ENCODE peak calls at places on chromosome 2, in seven cellular contexts. One of them, this sample, is unnamed.

GRCh38 chr2:223779877-223780276 is 57.5 kb downstream of the AP1S3 start:
- DNase-seq in neural progenitor cell: peak; percentile 52
- DNase-seq in GM23338: peak; percentile 92
- DNase-seq in HCT116: peak; percentile 60
- DNase-seq in hepatocyte: peak; percentile 45
- DNase-seq in GM23248: peak; percentile 53
- DNase-seq in SK-N-SH: peak; percentile 52
- DNase-seq in this sample: peak; percentile 81

GRCh38 chr2:10477443-10478297 is 29.5 kb upstream of the ODC1 start:
- DNase-seq in neural progenitor cell: peak; percentile 30
- DNase-seq in GM23338: no peak
- DNase-seq in HCT116: no peak
- DNase-seq in hepatocyte: no peak
- DNase-seq in GM23248: no peak
- DNase-seq in SK-N-SH: no peak
- DNase-seq in this sample: no peak

GRCh38 chr2:144509548-144510205 is 10.2 kb downstream of the ZEB2 start:
- DNase-seq in neural progenitor cell: no peak
- DNase-seq in GM23338: peak; percentile 25
- DNase-seq in HCT116: no peak
- DNase-seq in hepatocyte: no peak
- DNase-seq in GM23248: peak; percentile 50
- DNase-seq in SK-N-SH: no peak
- DNase-seq in this sample: no peak

GRCh38 chr2:221124542-221125235 is 447.4 kb downstream of the EPHA4 start:
- DNase-seq in neural progenitor cell: no peak
- DNase-seq in GM23338: peak; percentile 38
- DNase-seq in HCT116: no peak
- DNase-seq in hepatocyte: no peak
- DNase-seq in GM23248: peak; percentile 52
- DNase-seq in SK-N-SH: no peak
- DNase-seq in this sample: no peak

GRCh38 chr2:12501469-12502147 is 215.1 kb upstream of the TRIB2 start:
- DNase-seq in neural progenitor cell: no peak
- DNase-seq in GM23338: no peak
- DNase-seq in HCT116: no peak
- DNase-seq in hepatocyte: no peak
- DNase-seq in GM23248: peak; percentile 25
- DNase-seq in SK-N-SH: no peak
- DNase-seq in this sample: no peak

GRCh38 chr2:43943323-43943722 is 52.5 kb downstream of the LRPPRC start:
- DNase-seq in neural progenitor cell: no peak
- DNase-seq in GM23338: peak; percentile 19
- DNase-seq in HCT116: no peak
- DNase-seq in hepatocyte: no peak
- DNase-seq in GM23248: no peak
- DNase-seq in SK-N-SH: no peak
- DNase-seq in this sample: no peak

GRCh38 chr2:30368258-30368657 is 78.8 kb upstream of the LCLAT1 start:
- DNase-seq in neural progenitor cell: no peak
- DNase-seq in GM23338: no peak
- DNase-seq in HCT116: no peak
- DNase-seq in hepatocyte: no peak
- DNase-seq in GM23248: peak; percentile 85
- DNase-seq in SK-N-SH: no peak
- DNase-seq in this sample: no peak

GRCh38 chr2:71614976-71615768 is 161.8 kb downstream of the DYSF start:
- DNase-seq in neural progenitor cell: no peak
- DNase-seq in GM23338: no peak
- DNase-seq in HCT116: no peak
- DNase-seq in hepatocyte: peak; percentile 29
- DNase-seq in GM23248: peak; percentile 81
- DNase-seq in SK-N-SH: peak; percentile 21
- DNase-seq in this sample: no peak

GRCh38 chr2:45009303-45009927 is at the start of gene SIX2:
- DNase-seq in neural progenitor cell: peak; percentile 99
- DNase-seq in GM23338: peak; percentile 98
- DNase-seq in HCT116: peak; percentile 85
- DNase-seq in hepatocyte: peak; percentile 93
- DNase-seq in GM23248: peak; percentile 93
- DNase-seq in SK-N-SH: peak; percentile 99
- DNase-seq in this sample: no peak

GRCh38 chr2:116487336-116487735 is 1327.2 kb upstream of the DDX18 start:
- DNase-seq in neural progenitor cell: no peak
- DNase-seq in GM23338: no peak
- DNase-seq in HCT116: no peak
- DNase-seq in hepatocyte: no peak
- DNase-seq in GM23248: no peak
- DNase-seq in SK-N-SH: no peak
- DNase-seq in this sample: no peak

GRCh38 chr2:23107341-23107941 is 277.5 kb upstream of the KLHL29 start:
- DNase-seq in neural progenitor cell: no peak
- DNase-seq in GM23338: no peak
- DNase-seq in HCT116: no peak
- DNase-seq in hepatocyte: no peak
- DNase-seq in GM23248: no peak
- DNase-seq in SK-N-SH: peak; percentile 63
- DNase-seq in this sample: no peak

GRCh38 chr2:84906900-84907714 is 1.7 kb downstream of the TMSB10 start:
- DNase-seq in neural progenitor cell: peak; percentile 75
- DNase-seq in GM23338: peak; percentile 84
- DNase-seq in HCT116: peak; percentile 83
- DNase-seq in hepatocyte: peak; percentile 64
- DNase-seq in GM23248: peak; percentile 91
- DNase-seq in SK-N-SH: peak; percentile 70
- DNase-seq in this sample: peak; percentile 74

GRCh38 chr2:33728106-33728505 is 129.0 kb upstream of the FAM98A start:
- DNase-seq in neural progenitor cell: no peak
- DNase-seq in GM23338: no peak
- DNase-seq in HCT116: no peak
- DNase-seq in hepatocyte: no peak
- DNase-seq in GM23248: no peak
- DNase-seq in SK-N-SH: no peak
- DNase-seq in this sample: no peak

GRCh38 chr2:113848758-113849460 is 41.0 kb upstream of the ACTR3 start:
- DNase-seq in neural progenitor cell: no peak
- DNase-seq in GM23338: no peak
- DNase-seq in HCT116: peak; percentile 13
- DNase-seq in hepatocyte: peak; percentile 43
- DNase-seq in GM23248: peak; percentile 87
- DNase-seq in SK-N-SH: no peak
- DNase-seq in this sample: no peak

GRCh38 chr2:234422895-234423505 is 73.9 kb downstream of the ARL4C start:
- DNase-seq in neural progenitor cell: no peak
- DNase-seq in GM23338: no peak
- DNase-seq in HCT116: no peak
- DNase-seq in hepatocyte: no peak
- DNase-seq in GM23248: no peak
- DNase-seq in SK-N-SH: no peak
- DNase-seq in this sample: peak; percentile 67

DNA sequence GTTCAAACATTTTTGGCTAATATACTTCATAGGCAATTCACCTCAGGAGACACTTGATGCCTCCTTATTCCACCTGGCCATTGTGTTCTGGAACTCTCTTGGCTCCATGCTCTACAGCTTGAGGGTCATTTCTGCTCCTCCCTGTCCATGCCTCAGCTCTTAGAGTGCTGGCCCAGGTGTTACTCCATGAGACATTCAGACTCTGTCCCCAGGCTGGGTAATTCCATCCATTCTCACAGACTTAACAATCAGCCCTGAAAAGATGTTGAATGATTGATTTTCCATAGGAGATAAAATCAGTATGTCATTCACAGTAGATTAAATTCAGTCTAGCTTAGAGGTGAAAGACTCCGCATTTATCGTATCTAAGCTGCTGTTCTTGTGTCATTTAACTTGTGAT is 168.6 kb upstream of the CWC22 start:
- DNase-seq in neural progenitor cell: no peak
- DNase-seq in GM23338: no peak
- DNase-seq in HCT116: no peak
- DNase-seq in hepatocyte: no peak
- DNase-seq in GM23248: no peak
- DNase-seq in SK-N-SH: no peak
- DNase-seq in this sample: no peak
- TF ChIP-seq EZH2phosphoT487 in neural progenitor cell: no peak
- TF ChIP-seq EZH2phosphoT487 in GM23338: no peak
- TF ChIP-seq EZH2phosphoT487 in HCT116: no peak
- TF ChIP-seq EZH2phosphoT487 in hepatocyte: no peak
- TF ChIP-seq EZH2phosphoT487 in GM23248: no peak
- TF ChIP-seq EZH2phosphoT487 in SK-N-SH: no peak
- TF ChIP-seq EZH2phosphoT487 in this sample: no peak

GRCh38 chr2:64221935-64222334 is 77.7 kb upstream of the PELI1 start:
- DNase-seq in neural progenitor cell: no peak
- DNase-seq in GM23338: no peak
- DNase-seq in HCT116: no peak
- DNase-seq in hepatocyte: no peak
- DNase-seq in GM23248: no peak
- DNase-seq in SK-N-SH: no peak
- DNase-seq in this sample: no peak
- TF ChIP-seq EZH2phosphoT487 in neural progenitor cell: no peak
- TF ChIP-seq EZH2phosphoT487 in GM23338: no peak
- TF ChIP-seq EZH2phosphoT487 in HCT116: no peak
- TF ChIP-seq EZH2phosphoT487 in hepatocyte: no peak
- TF ChIP-seq EZH2phosphoT487 in GM23248: no peak
- TF ChIP-seq EZH2phosphoT487 in SK-N-SH: no peak
- TF ChIP-seq EZH2phosphoT487 in this sample: no peak

GRCh38 chr2:161576421-161576820 is 47.8 kb upstream of the SLC4A10 start:
- DNase-seq in neural progenitor cell: peak; percentile 45
- DNase-seq in GM23338: peak; percentile 90
- DNase-seq in HCT116: peak; percentile 24
- DNase-seq in hepatocyte: no peak
- DNase-seq in GM23248: peak; percentile 23
- DNase-seq in SK-N-SH: peak; percentile 39
- DNase-seq in this sample: peak; percentile 19

GRCh38 chr2:161580021-161580420 is 44.2 kb upstream of the SLC4A10 start:
- DNase-seq in neural progenitor cell: no peak
- DNase-seq in GM23338: no peak
- DNase-seq in HCT116: no peak
- DNase-seq in hepatocyte: no peak
- DNase-seq in GM23248: no peak
- DNase-seq in SK-N-SH: no peak
- DNase-seq in this sample: no peak

GRCh38 chr2:161580426-161580825 is 43.8 kb upstream of the SLC4A10 start:
- DNase-seq in neural progenitor cell: no peak
- DNase-seq in GM23338: no peak
- DNase-seq in HCT116: no peak
- DNase-seq in hepatocyte: no peak
- DNase-seq in GM23248: no peak
- DNase-seq in SK-N-SH: no peak
- DNase-seq in this sample: no peak

GRCh38 chr2:161578998-161579397 is 45.2 kb upstream of the SLC4A10 start:
- DNase-seq in neural progenitor cell: no peak
- DNase-seq in GM23338: no peak
- DNase-seq in HCT116: no peak
- DNase-seq in hepatocyte: no peak
- DNase-seq in GM23248: no peak
- DNase-seq in SK-N-SH: no peak
- DNase-seq in this sample: no peak
- TF ChIP-seq EZH2phosphoT487 in neural progenitor cell: no peak
- TF ChIP-seq EZH2phosphoT487 in GM23338: no peak
- TF ChIP-seq EZH2phosphoT487 in HCT116: no peak
- TF ChIP-seq EZH2phosphoT487 in hepatocyte: no peak
- TF ChIP-seq EZH2phosphoT487 in GM23248: no peak
- TF ChIP-seq EZH2phosphoT487 in SK-N-SH: no peak
- TF ChIP-seq EZH2phosphoT487 in this sample: no peak

GRCh38 chr2:41763091-41763490 is 284.7 kb upstream of the PKDCC start:
- DNase-seq in neural progenitor cell: peak; percentile 8
- DNase-seq in GM23338: no peak
- DNase-seq in HCT116: no peak
- DNase-seq in hepatocyte: no peak
- DNase-seq in GM23248: no peak
- DNase-seq in SK-N-SH: no peak
- DNase-seq in this sample: no peak
- TF ChIP-seq EZH2phosphoT487 in neural progenitor cell: no peak
- TF ChIP-seq EZH2phosphoT487 in GM23338: no peak
- TF ChIP-seq EZH2phosphoT487 in HCT116: no peak
- TF ChIP-seq EZH2phosphoT487 in hepatocyte: no peak
- TF ChIP-seq EZH2phosphoT487 in GM23248: no peak
- TF ChIP-seq EZH2phosphoT487 in SK-N-SH: no peak
- TF ChIP-seq EZH2phosphoT487 in this sample: no peak

This sample was measured in OCI-LY7.